ENCODE peak calls at places on chromosome 20, in six cellular contexts. A, W, R, U, S and V are unnamed samples.

GRCh38 chr20:41632896-41633295 is 14.7 kb upstream of the CHD6 start:
- DNase-seq in A (no peak), U (peak; percentile 64), W (no peak), R (no peak), S (peak; percentile 40), V (no peak)

GRCh38 chr20:3889489-3890409 is 562 bp downstream of the PANK2 start:
- DNase-seq in U (peak; percentile 27), R (peak; percentile 11), A (peak; percentile 86), W (peak; percentile 15), S (no peak), V (peak; percentile 65)

GRCh38 chr20:24829649-24830370 is 119.3 kb upstream of the CST7 start:
- DNase-seq in U (no peak), S (no peak), A (no peak), W (no peak), R (no peak), V (no peak)

GRCh38 chr20:33490023-33490933 is at the start of gene CBFA2T2:
- DNase-seq in A (peak; percentile 92), U (peak; percentile 25), S (peak; percentile 61), W (no peak), R (no peak), V (peak; percentile 62)

GRCh38 chr20:23629017-23629541 is 8.7 kb downstream of the CST3 start:
- DNase-seq in W (no peak), A (no peak), R (no peak), U (peak; percentile 95), S (peak; percentile 92), V (no peak)

GRCh38 chr20:20549267-20549612 is 163.2 kb downstream of the RALGAPA2 start:
- DNase-seq in W (no peak), R (no peak), A (no peak), S (no peak), U (peak; percentile 80), V (no peak)

GRCh38 chr20:51050636-51051035 is 27.7 kb upstream of the KCNG1 start:
- DNase-seq in A (no peak), R (no peak), U (no peak), S (peak; percentile 60), W (no peak), V (no peak)

GRCh38 chr20:21901470-21902275 is 196.2 kb downstream of the PAX1 start:
- DNase-seq in S (no peak), W (no peak), U (no peak), R (no peak), A (no peak), V (no peak)

GRCh38 chr20:36519012-36519719 is 22.2 kb upstream of the MYL9 start:
- DNase-seq in U (no peak), A (no peak), S (no peak), W (no peak), R (no peak), V (no peak)

GRCh38 chr20:44475694-44476560 is at the start of gene TTPAL:
- DNase-seq in A (peak; percentile 95), S (peak; percentile 85), R (peak; percentile 79), U (peak; percentile 80), W (peak; percentile 73), V (peak; percentile 91)
- TF ChIP-seq CTCF in A (peak; percentile 33), S (peak; percentile 32), R (no peak), U (peak; percentile 60), W (no peak), V (no peak)

DNA sequence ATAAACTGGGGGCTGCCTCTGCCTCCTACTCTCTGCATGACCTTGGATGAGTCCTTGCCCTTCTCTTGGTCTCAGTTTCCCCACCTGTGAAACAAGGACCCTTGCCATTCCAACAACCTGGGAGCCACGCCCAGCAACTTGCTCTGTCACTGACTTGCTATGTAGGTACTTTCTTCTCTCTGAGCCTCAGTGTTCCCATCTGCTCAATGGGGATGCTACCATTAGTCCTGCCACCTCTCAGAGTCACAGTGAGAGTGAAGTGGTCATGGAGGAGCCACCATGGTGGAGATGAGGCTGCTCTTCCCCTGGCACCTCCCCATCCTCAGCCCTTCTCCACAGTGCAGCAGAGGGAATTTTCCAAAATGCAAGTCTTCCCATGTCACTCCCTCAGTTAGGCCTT is 70.6 kb downstream of the CDH22 start:
- DNase-seq in S (no peak), A (no peak), W (no peak), R (no peak), U (no peak), V (no peak)
- TF ChIP-seq CTCF in S (no peak), A (no peak), W (no peak), R (no peak), U (no peak), V (no peak)

GRCh38 chr20:62694106-62694505 is 14.5 kb upstream of the NTSR1 start:
- DNase-seq in W (no peak), R (no peak), U (no peak), A (no peak), S (no peak), V (no peak)
- TF ChIP-seq CTCF in W (no peak), R (no peak), U (no peak), A (no peak), S (no peak), V (no peak)

GRCh38 chr20:62699296-62699695 is 9.3 kb upstream of the NTSR1 start:
- DNase-seq in S (no peak), R (no peak), W (no peak), A (peak; percentile 62), U (no peak), V (no peak)
- TF ChIP-seq CTCF in S (no peak), R (no peak), W (no peak), A (no peak), U (no peak), V (no peak)

GRCh38 chr20:38434770-38435554 is at the start of gene SNHG17:
- DNase-seq in S (peak; percentile 97), W (peak; percentile 92), R (peak; percentile 80), A (peak; percentile 97), U (peak; percentile 77), V (peak; percentile 93)
- TF ChIP-seq CTCF in S (peak; percentile 100), W (peak; percentile 100), R (peak; percentile 100), A (peak; percentile 100), U (peak; percentile 100), V (peak; percentile 99)

GRCh38 chr20:35146299-35146921 is 726 bp downstream of the EDEM2 start:
- DNase-seq in R (no peak), U (no peak), A (peak; percentile 77), W (peak; percentile 15), S (no peak), V (peak; percentile 45)
- TF ChIP-seq CTCF in R (no peak), U (no peak), A (no peak), W (peak; percentile 34), S (no peak), V (no peak)